ENCODE peak calls at places on chromosomes 12 and 14, in four cellular contexts. S is keratinocyte, V is neural progenitor cell, Q is fibroblast of lung. B is an unnamed sample.

GRCh38 chr14:98950356-98950895 is 321.6 kb downstream of the BCL11B start:
- DNase-seq in Q (no peak), V (no peak), S (no peak), B (no peak)

GRCh38 chr12:104381721-104382480 is 74.8 kb upstream of the CHST11 start:
- DNase-seq in V (peak; percentile 90), S (peak; percentile 33), Q (peak; percentile 64), B (peak; percentile 73)

GRCh38 chr14:89245802-89246201 is 171.2 kb downstream of the FOXN3 start:
- DNase-seq in V (no peak), S (peak; percentile 21), Q (no peak), B (no peak)

GRCh38 chr12:130920119-130920703 is 33.5 kb upstream of the ADGRD1 start:
- DNase-seq in Q (no peak), V (no peak), S (no peak), B (no peak)

GRCh38 chr14:96052541-96053105 is 13.5 kb downstream of the C14orf132 start:
- DNase-seq in V (no peak), S (no peak), Q (peak; percentile 55), B (no peak)

GRCh38 chr12:2794261-2794735 is 472 bp upstream of the FKBP4 start:
- DNase-seq in Q (no peak), V (no peak), S (no peak), B (no peak)

GRCh38 chr12:94616217-94616729 is 34.1 kb downstream of the TMCC3 start:
- DNase-seq in Q (peak; percentile 21), S (no peak), V (peak; percentile 22), B (peak; percentile 34)

GRCh38 chr12:88805286-88805685 is 225.0 kb upstream of the KITLG start:
- DNase-seq in V (no peak), Q (no peak), S (no peak), B (no peak)

GRCh38 chr12:13044002-13044858 is at the start of gene FAM234B:
- DNase-seq in V (peak; percentile 91), S (no peak), Q (peak; percentile 56), B (no peak)

GRCh38 chr14:100131181-100131580 is 28.3 kb downstream of the DEGS2 start:
- DNase-seq in V (no peak), Q (no peak), S (no peak), B (no peak)

GRCh38 chr14:67133595-67134441 is 55.4 kb upstream of the GARIN2 start:
- DNase-seq in V (no peak), S (no peak), Q (no peak), B (no peak)

GRCh38 chr12:4045433-4045760 is 172.2 kb upstream of the PARP11 start:
- DNase-seq in V (no peak), Q (no peak), S (no peak), B (no peak)

GRCh38 chr14:96808619-96809405 is 11.6 kb downstream of the VRK1 start:
- DNase-seq in Q (no peak), S (no peak), V (no peak), B (no peak)

GRCh38 chr14:68580676-68581075 is 212.2 kb downstream of the ZFP36L1 start:
- DNase-seq in S (no peak), V (no peak), Q (no peak), B (no peak)

GRCh38 chr12:126027816-126028215 is 962.6 kb downstream of the AACS start:
- DNase-seq in Q (no peak), V (no peak), S (no peak), B (peak; percentile 54)

GRCh38 chr12:5989621-5990020 is 44.6 kb upstream of the ANO2 start:
- DNase-seq in S (no peak), Q (no peak), V (no peak), B (no peak)

GRCh38 chr12:93113317-93114006 is 184.4 kb upstream of the EEA1 start:
- DNase-seq in Q (no peak), V (no peak), S (no peak), B (no peak)

GRCh38 chr12:75923964-75924666 is 107.5 kb downstream of the PHLDA1 start:
- DNase-seq in Q (peak; percentile 46), S (no peak), V (no peak), B (no peak)

GRCh38 chr14:30283822-30284446 is 275.0 kb upstream of the G2E3 start:
- DNase-seq in S (no peak), Q (peak; percentile 38), V (peak; percentile 70), B (no peak)

GRCh38 chr12:24025153-24025798 is 75.8 kb upstream of the SOX5 start:
- DNase-seq in S (no peak), Q (no peak), V (peak; percentile 20), B (no peak)

GRCh38 chr12:53210843-53211242 is 3.8 kb upstream of the ITGB7 start:
- DNase-seq in S (no peak), V (no peak), Q (no peak), B (no peak)

GRCh38 chr14:36665887-36666415 is 4.3 kb downstream of the PAX9 start:
- DNase-seq in Q (no peak), S (no peak), V (no peak), B (no peak)

GRCh38 chr14:75720828-75721227 is 59.8 kb downstream of the TTLL5 start:
- DNase-seq in V (no peak), Q (peak; percentile 75), S (no peak), B (no peak)

DNA sequence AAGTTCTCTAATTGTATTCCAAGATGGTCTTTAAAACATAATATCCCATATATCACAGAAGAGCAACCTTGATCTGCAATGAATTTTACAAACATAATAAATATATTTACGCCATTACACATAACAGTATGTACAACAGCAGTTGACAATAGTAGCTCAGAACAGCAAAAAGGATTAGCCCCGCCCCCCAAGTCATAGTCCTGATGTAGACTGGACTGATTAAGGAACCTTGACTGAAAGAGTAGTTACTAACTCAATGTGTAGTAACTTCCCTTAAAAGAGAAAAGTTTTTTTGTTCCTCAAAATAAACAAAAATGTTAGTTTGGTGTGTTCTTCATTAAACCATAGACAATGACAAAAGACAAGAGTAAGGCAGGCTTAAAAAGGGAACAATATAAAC is 44.5 kb downstream of the GTF2A1 start:
- DNase-seq in Q (no peak), S (no peak), V (no peak), B (no peak)
- H2AFZ ChIP-seq in Q (no peak overlapping the region), S (no peak overlapping the region), V (no peak overlapping the region), B (no peak overlapping the region)

DNA sequence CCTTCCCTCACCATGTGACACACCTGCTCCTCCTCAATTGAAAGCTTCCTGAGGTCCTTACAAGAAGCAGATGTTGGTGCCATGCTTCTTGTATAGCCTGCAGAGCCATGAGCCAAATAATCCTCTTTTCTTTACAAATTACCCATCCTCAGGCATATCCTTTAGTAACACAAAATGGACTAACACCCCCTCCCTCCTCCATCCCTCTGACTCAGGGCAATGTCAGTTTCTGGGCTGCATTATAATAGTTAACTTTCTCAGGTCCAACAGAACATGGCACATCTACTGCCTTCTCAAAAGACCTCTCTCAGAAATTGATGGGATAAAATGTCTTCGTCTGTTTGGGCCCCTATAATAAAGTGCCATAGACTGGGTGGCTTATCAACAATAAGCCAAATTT is 287.0 kb downstream of the DPF3 start:
- DNase-seq in Q (no peak), V (no peak), S (no peak), B (no peak)
- H3K4me1 ChIP-seq in Q (peaks cover 23% of the 10 kb centered on the region), V (no peaks in the 10 kb centered on the region), S (peaks cover 19% of the 10 kb centered on the region), B (no peaks in the 10 kb centered on the region)

GRCh38 chr14:26004342-26004741 is 593.5 kb downstream of the NOVA1 start:
- DNase-seq in Q (no peak), S (no peak), V (no peak), B (no peak)
- H2AFZ ChIP-seq in Q (no peak overlapping the region), S (no peak overlapping the region), V (no peak overlapping the region), B (no peak overlapping the region)

GRCh38 chr12:122880668-122881067 is 15.3 kb downstream of the VPS37B start:
- DNase-seq in V (peak; percentile 73), S (no peak), Q (peak; percentile 47), B (no peak)
- H3K4me1 ChIP-seq in V (peaks cover 5% of the 10 kb centered on the region), S (peaks cover 14% of the 10 kb centered on the region), Q (peaks cover 17% of the 10 kb centered on the region), B (peaks cover 14% of the 10 kb centered on the region)

GRCh38 chr12:110775997-110776396 is 33.3 kb upstream of the PPP1CC start:
- DNase-seq in S (no peak), Q (no peak), V (no peak), B (no peak)

GRCh38 chr12:110774824-110775223 is 32.1 kb upstream of the PPP1CC start:
- DNase-seq in V (no peak), S (no peak), Q (no peak), B (no peak)

GRCh38 chr12:110778801-110779577 is 36.3 kb upstream of the PPP1CC start:
- DNase-seq in V (no peak), S (no peak), Q (no peak), B (no peak)

GRCh38 chr12:110780448-110780847 is 37.8 kb upstream of the PPP1CC start:
- DNase-seq in V (no peak), Q (no peak), S (no peak), B (no peak)

DNA sequence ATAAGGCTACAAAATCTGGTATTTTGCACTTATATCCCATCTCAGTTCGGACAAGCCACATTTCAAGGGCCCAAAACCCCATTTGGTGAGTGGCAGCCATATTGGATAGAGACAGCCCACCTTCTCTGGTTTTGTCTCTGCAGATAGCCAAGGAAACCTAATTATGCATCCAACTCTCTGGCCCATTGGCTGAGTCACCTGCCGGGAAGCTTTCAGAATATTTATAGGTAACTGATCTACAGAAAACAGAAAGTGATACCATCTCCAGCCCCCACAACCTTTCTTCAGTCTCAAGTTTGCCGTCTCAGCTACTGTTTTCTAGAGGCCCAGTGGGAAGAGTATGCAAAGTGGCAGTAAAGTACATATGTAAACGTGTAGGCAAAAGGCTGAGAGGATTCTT is 33.7 kb upstream of the PPP1CC start:
- DNase-seq in V (no peak), Q (no peak), S (no peak), B (no peak)
- H2AFZ ChIP-seq in V (peak overlapping the region; percentile 42), Q (no peak overlapping the region), S (no peak overlapping the region), B (no peak overlapping the region)

GRCh38 chr14:69661194-69661537 is 49.8 kb downstream of the SUSD6 start:
- DNase-seq in S (no peak), V (no peak), Q (no peak), B (no peak)

GRCh38 chr14:69657961-69658360 is 46.6 kb downstream of the SUSD6 start:
- DNase-seq in S (peak; percentile 55), V (no peak), Q (peak; percentile 78), B (peak; percentile 98)

GRCh38 chr14:69662636-69663321 is 51.4 kb downstream of the SUSD6 start:
- DNase-seq in V (no peak), S (no peak), Q (peak; percentile 40), B (peak; percentile 91)

GRCh38 chr14:69658664-69659261 is 47.4 kb downstream of the SUSD6 start:
- DNase-seq in V (no peak), Q (peak; percentile 85), S (no peak), B (peak; percentile 83)

GRCh38 chr14:69660344-69661193 is 49.2 kb downstream of the SUSD6 start:
- DNase-seq in S (no peak), V (no peak), Q (no peak), B (no peak)
- H3K4me1 ChIP-seq in S (peaks cover 34% of the 10 kb centered on the region), V (peaks cover 30% of the 10 kb centered on the region), Q (peaks cover 2% of the 10 kb centered on the region), B (peaks cover 74% of the 10 kb centered on the region)

GRCh38 chr12:46124132-46124847 is 133.9 kb upstream of the SCAF11 start:
- DNase-seq in V (no peak), S (no peak), Q (peak; percentile 11), B (no peak)
- H2AFZ ChIP-seq in V (peak overlapping the region; percentile 83), S (no peak overlapping the region), Q (no peak overlapping the region), B (peak overlapping the region; percentile 65)

DNA sequence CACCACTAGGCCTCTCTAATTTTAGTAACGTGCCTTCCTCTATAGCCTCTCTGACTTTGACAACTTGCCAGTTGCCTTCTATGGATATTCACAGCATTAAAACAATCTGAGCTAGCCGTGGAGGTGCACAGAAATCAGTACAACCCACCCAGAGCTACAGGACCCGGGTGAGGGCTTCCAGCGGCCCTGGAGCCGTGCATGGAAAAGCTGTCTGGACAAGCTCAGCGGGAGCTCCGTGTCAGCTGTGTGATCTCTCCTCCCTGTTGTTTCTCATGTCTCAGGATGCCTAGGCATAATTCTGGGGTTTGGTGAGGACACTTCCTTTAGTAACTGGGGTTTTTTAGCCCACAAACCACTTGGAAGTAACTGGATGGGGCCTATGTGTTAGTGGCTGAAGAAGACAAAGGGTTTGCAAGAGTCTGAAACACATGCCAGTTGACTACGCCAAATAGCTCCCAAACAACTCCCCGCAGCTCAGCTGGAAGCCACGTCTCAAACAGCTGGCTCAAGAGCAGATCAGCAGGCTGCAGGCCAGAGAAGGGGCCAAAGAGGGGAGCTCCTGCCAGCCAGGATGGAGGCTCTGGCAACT is 52.9 kb downstream of the SSH1 start:
- DNase-seq in S (no peak), V (peak; percentile 46), Q (peak; percentile 93), B (no peak)
- H3K4me1 ChIP-seq in S (peaks cover 10% of the 10 kb centered on the region), V (peaks cover 30% of the 10 kb centered on the region), Q (peaks cover 43% of the 10 kb centered on the region), B (no peaks in the 10 kb centered on the region)

B was measured in PC-9.